ENCODE peak calls at places on chromosomes 7 and 10, in ten cellular contexts. One of them, this sample, is unnamed.

GRCh38 chr7:55590517-55591281 is 18.4 kb upstream of the VOPP1 start:
- DNase-seq in cardiac fibroblast: no peak
- DNase-seq in Panc1: no peak
- DNase-seq in psoas muscle: no peak
- DNase-seq in colonic mucosa: no peak
- DNase-seq in thyroid gland: no peak
- DNase-seq in heart right ventricle: no peak
- DNase-seq in transverse colon: no peak
- DNase-seq in endodermal cell: no peak
- DNase-seq in IMR-90: no peak
- DNase-seq in this sample: no peak

GRCh38 chr7:101838837-101839483 is 21.5 kb downstream of the CUX1 start:
- DNase-seq in Panc1: no peak
- DNase-seq in colonic mucosa: no peak
- DNase-seq in IMR-90: no peak
- DNase-seq in endodermal cell: peak
- DNase-seq in thyroid gland: no peak
- DNase-seq in cardiac fibroblast: no peak
- DNase-seq in psoas muscle: no peak
- DNase-seq in transverse colon: no peak
- DNase-seq in heart right ventricle: no peak
- DNase-seq in this sample: no peak

GRCh38 chr7:95469850-95470249 is 15.9 kb upstream of the ASB4 start:
- DNase-seq in transverse colon: no peak
- DNase-seq in thyroid gland: no peak
- DNase-seq in endodermal cell: no peak
- DNase-seq in heart right ventricle: no peak
- DNase-seq in IMR-90: no peak
- DNase-seq in colonic mucosa: no peak
- DNase-seq in Panc1: no peak
- DNase-seq in cardiac fibroblast: no peak
- DNase-seq in psoas muscle: no peak
- DNase-seq in this sample: no peak

GRCh38 chr7:105935250-105935649 is 27.8 kb upstream of the CDHR3 start:
- DNase-seq in transverse colon: no peak
- DNase-seq in endodermal cell: no peak
- DNase-seq in psoas muscle: no peak
- DNase-seq in Panc1: no peak
- DNase-seq in IMR-90: no peak
- DNase-seq in cardiac fibroblast: no peak
- DNase-seq in colonic mucosa: no peak
- DNase-seq in heart right ventricle: no peak
- DNase-seq in thyroid gland: peak
- DNase-seq in this sample: no peak

GRCh38 chr7:126419047-126419446 is 833.7 kb downstream of the GRM8 start:
- DNase-seq in thyroid gland: no peak
- DNase-seq in psoas muscle: no peak
- DNase-seq in Panc1: no peak
- DNase-seq in heart right ventricle: no peak
- DNase-seq in IMR-90: no peak
- DNase-seq in cardiac fibroblast: no peak
- DNase-seq in colonic mucosa: no peak
- DNase-seq in endodermal cell: no peak
- DNase-seq in transverse colon: no peak
- DNase-seq in this sample: no peak

GRCh38 chr10:566241-566885 is 123.1 kb downstream of the DIP2C start:
- DNase-seq in transverse colon: no peak
- DNase-seq in Panc1: no peak
- DNase-seq in IMR-90: no peak
- DNase-seq in psoas muscle: no peak
- DNase-seq in cardiac fibroblast: no peak
- DNase-seq in heart right ventricle: no peak
- DNase-seq in colonic mucosa: no peak
- DNase-seq in endodermal cell: peak
- DNase-seq in thyroid gland: no peak
- DNase-seq in this sample: no peak

GRCh38 chr7:114921636-114922150 is at the start of gene MDFIC:
- DNase-seq in heart right ventricle: peak
- DNase-seq in thyroid gland: peak
- DNase-seq in endodermal cell: no peak
- DNase-seq in IMR-90: no peak
- DNase-seq in Panc1: no peak
- DNase-seq in transverse colon: peak
- DNase-seq in psoas muscle: peak
- DNase-seq in colonic mucosa: peak
- DNase-seq in cardiac fibroblast: no peak
- DNase-seq in this sample: no peak

GRCh38 chr7:65812281-65812680 is 60.6 kb upstream of the VKORC1L1 start:
- DNase-seq in endodermal cell: no peak
- DNase-seq in Panc1: no peak
- DNase-seq in cardiac fibroblast: peak
- DNase-seq in psoas muscle: no peak
- DNase-seq in colonic mucosa: no peak
- DNase-seq in heart right ventricle: no peak
- DNase-seq in transverse colon: no peak
- DNase-seq in IMR-90: peak
- DNase-seq in thyroid gland: no peak
- DNase-seq in this sample: peak

GRCh38 chr10:120460776-120461175 is 3.7 kb downstream of the PLPP4 start:
- DNase-seq in IMR-90: peak
- DNase-seq in transverse colon: no peak
- DNase-seq in cardiac fibroblast: peak
- DNase-seq in Panc1: peak
- DNase-seq in psoas muscle: no peak
- DNase-seq in thyroid gland: no peak
- DNase-seq in heart right ventricle: no peak
- DNase-seq in endodermal cell: no peak
- DNase-seq in colonic mucosa: no peak
- DNase-seq in this sample: peak

GRCh38 chr7:124779194-124779593 is 13.6 kb upstream of the GPR37 start:
- DNase-seq in IMR-90: no peak
- DNase-seq in cardiac fibroblast: no peak
- DNase-seq in thyroid gland: no peak
- DNase-seq in heart right ventricle: no peak
- DNase-seq in psoas muscle: no peak
- DNase-seq in colonic mucosa: no peak
- DNase-seq in Panc1: no peak
- DNase-seq in transverse colon: no peak
- DNase-seq in endodermal cell: no peak
- DNase-seq in this sample: no peak

DNA sequence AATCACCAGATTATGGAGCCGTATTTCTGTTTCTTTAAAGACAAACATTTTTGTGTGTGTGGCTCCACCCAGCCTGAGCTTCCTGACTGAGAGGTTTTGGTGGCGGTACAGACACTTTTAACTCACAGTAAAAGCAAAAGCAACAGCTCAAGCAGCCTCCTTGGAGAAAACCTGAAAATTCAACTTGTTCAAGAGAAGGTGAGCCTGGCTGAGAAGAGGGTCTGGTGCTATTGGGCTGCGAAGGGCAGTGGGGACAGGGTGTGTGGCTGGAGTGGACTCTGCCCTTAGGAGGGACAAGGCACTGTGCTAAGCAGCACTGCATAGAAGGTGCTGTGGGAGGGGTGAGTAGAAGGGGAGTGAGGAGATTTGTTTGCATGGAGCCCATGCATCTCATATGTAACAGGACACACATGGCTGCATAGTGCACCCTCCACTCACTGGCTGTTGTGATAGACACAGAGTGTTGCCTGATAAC is at the start of gene GIMAP7:
- DNase-seq in transverse colon: peak
- DNase-seq in thyroid gland: peak
- DNase-seq in heart right ventricle: peak
- DNase-seq in IMR-90: no peak
- DNase-seq in colonic mucosa: peak
- DNase-seq in Panc1: no peak
- DNase-seq in endodermal cell: no peak
- DNase-seq in psoas muscle: no peak
- DNase-seq in cardiac fibroblast: no peak
- DNase-seq in this sample: no peak
- H3K4me3 ChIP-seq in transverse colon: peak
- H3K4me3 ChIP-seq in thyroid gland: no peak
- H3K4me3 ChIP-seq in heart right ventricle: peak
- H3K4me3 ChIP-seq in IMR-90: no peak
- H3K4me3 ChIP-seq in colonic mucosa: peak
- H3K4me3 ChIP-seq in Panc1: no peak
- H3K4me3 ChIP-seq in endodermal cell: no peak
- H3K4me3 ChIP-seq in psoas muscle: peak
- H3K4me3 ChIP-seq in cardiac fibroblast: no peak
- H3K4me3 ChIP-seq in this sample: no peak

GRCh38 chr7:2313450-2314208 is 612 bp downstream of the SNX8 start:
- DNase-seq in colonic mucosa: peak
- DNase-seq in IMR-90: no peak
- DNase-seq in Panc1: no peak
- DNase-seq in cardiac fibroblast: peak
- DNase-seq in transverse colon: peak
- DNase-seq in heart right ventricle: peak
- DNase-seq in thyroid gland: peak
- DNase-seq in endodermal cell: no peak
- DNase-seq in psoas muscle: no peak
- DNase-seq in this sample: no peak
- TF ChIP-seq CTCF in colonic mucosa: no peak
- TF ChIP-seq CTCF in IMR-90: no peak
- TF ChIP-seq CTCF in Panc1: no peak
- TF ChIP-seq CTCF in cardiac fibroblast: no peak
- TF ChIP-seq CTCF in transverse colon: no peak
- TF ChIP-seq CTCF in heart right ventricle: no peak
- TF ChIP-seq CTCF in thyroid gland: no peak
- TF ChIP-seq CTCF in endodermal cell: no peak
- TF ChIP-seq CTCF in psoas muscle: no peak
- TF ChIP-seq CTCF in this sample: no peak

DNA sequence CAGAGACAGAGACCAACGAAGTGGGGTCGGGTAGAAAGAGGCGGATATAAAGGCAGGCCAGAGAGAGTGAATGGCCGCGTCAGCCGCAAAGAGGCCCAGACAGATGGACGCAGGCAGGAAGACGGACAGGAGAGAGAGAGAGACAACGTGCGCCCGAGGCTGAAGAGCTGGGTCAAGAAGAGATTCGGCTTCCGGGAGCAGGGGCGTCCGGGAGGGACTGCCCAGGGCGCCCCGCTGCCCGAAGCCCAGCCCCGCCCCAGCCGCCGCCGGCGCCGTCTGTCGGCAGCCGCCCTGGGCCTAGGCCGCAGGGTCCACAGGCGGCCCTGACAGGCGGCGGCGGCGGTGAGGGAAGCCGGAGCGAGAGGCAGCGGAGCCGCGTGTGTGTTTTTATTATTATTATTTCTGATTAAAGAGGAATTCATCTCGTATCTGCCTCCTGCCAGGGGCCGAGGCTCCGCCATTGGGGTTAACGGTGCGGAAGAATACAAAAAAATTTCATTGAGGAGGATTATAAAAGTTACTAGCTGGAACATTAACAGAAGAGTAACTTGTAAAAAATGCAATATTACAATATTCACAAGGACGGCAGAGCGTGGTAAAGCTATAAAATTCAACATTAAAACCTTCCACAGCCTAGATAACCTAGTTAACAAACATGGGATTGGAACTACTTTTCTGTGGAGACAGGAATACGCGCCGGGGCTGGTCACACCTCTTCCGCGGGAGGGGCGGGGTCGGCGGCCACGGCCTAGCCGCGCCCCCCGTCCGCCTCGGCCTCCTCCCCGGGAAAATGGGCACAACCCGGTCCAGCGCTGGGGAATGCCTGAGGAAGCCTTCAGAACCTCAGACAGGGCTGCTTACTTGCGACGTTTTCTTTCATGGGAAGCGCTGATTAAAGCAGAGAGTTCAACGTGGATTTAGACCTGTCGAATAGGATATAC is 29.7 kb upstream of the PAX2 start:
- DNase-seq in thyroid gland: no peak
- DNase-seq in transverse colon: no peak
- DNase-seq in IMR-90: no peak
- DNase-seq in endodermal cell: peak
- DNase-seq in psoas muscle: no peak
- DNase-seq in Panc1: no peak
- DNase-seq in heart right ventricle: no peak
- DNase-seq in colonic mucosa: no peak
- DNase-seq in cardiac fibroblast: no peak
- DNase-seq in this sample: no peak
- H3K4me3 ChIP-seq in thyroid gland: no peak
- H3K4me3 ChIP-seq in transverse colon: peak
- H3K4me3 ChIP-seq in IMR-90: no peak
- H3K4me3 ChIP-seq in endodermal cell: no peak
- H3K4me3 ChIP-seq in psoas muscle: peak
- H3K4me3 ChIP-seq in Panc1: no peak
- H3K4me3 ChIP-seq in heart right ventricle: peak
- H3K4me3 ChIP-seq in colonic mucosa: peak
- H3K4me3 ChIP-seq in cardiac fibroblast: no peak
- H3K4me3 ChIP-seq in this sample: no peak

GRCh38 chr10:129647563-129647962 is 180.5 kb downstream of the MGMT start:
- DNase-seq in IMR-90: no peak
- DNase-seq in transverse colon: no peak
- DNase-seq in cardiac fibroblast: no peak
- DNase-seq in psoas muscle: no peak
- DNase-seq in colonic mucosa: no peak
- DNase-seq in thyroid gland: no peak
- DNase-seq in Panc1: no peak
- DNase-seq in heart right ventricle: no peak
- DNase-seq in endodermal cell: no peak
- DNase-seq in this sample: no peak

GRCh38 chr10:129646921-129647320 is 179.9 kb downstream of the MGMT start:
- DNase-seq in heart right ventricle: no peak
- DNase-seq in cardiac fibroblast: no peak
- DNase-seq in endodermal cell: peak
- DNase-seq in colonic mucosa: no peak
- DNase-seq in transverse colon: no peak
- DNase-seq in psoas muscle: no peak
- DNase-seq in Panc1: no peak
- DNase-seq in IMR-90: no peak
- DNase-seq in thyroid gland: no peak
- DNase-seq in this sample: no peak

GRCh38 chr10:129652021-129652420 is 185.0 kb downstream of the MGMT start:
- DNase-seq in colonic mucosa: no peak
- DNase-seq in thyroid gland: no peak
- DNase-seq in IMR-90: no peak
- DNase-seq in Panc1: no peak
- DNase-seq in endodermal cell: no peak
- DNase-seq in transverse colon: no peak
- DNase-seq in cardiac fibroblast: no peak
- DNase-seq in heart right ventricle: no peak
- DNase-seq in psoas muscle: no peak
- DNase-seq in this sample: no peak

GRCh38 chr10:129645487-129645886 is 178.4 kb downstream of the MGMT start:
- DNase-seq in psoas muscle: no peak
- DNase-seq in thyroid gland: no peak
- DNase-seq in IMR-90: no peak
- DNase-seq in heart right ventricle: no peak
- DNase-seq in Panc1: no peak
- DNase-seq in cardiac fibroblast: no peak
- DNase-seq in transverse colon: no peak
- DNase-seq in colonic mucosa: no peak
- DNase-seq in endodermal cell: no peak
- DNase-seq in this sample: no peak

DNA sequence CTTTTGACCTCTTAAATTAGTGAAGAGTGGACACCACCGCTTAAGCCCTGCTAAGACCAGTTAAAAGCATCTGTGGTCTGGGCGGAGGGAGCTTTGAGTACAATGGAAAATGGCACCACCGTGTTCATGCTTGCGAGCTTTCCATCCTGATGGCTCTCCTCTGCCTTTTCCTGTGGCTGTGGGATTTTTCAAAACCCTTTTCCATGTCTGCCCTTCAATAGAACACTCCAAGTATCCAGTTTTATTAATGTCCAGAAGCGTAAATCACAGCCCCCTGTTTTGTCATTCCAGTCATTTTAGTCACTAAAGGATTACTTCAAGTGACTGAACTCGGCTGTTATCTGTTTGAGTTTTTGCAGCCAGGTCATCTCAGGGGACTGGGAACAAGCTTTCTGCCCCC is 181.8 kb downstream of the MGMT start:
- DNase-seq in Panc1: no peak
- DNase-seq in cardiac fibroblast: no peak
- DNase-seq in heart right ventricle: no peak
- DNase-seq in colonic mucosa: no peak
- DNase-seq in thyroid gland: no peak
- DNase-seq in IMR-90: no peak
- DNase-seq in endodermal cell: no peak
- DNase-seq in psoas muscle: no peak
- DNase-seq in transverse colon: no peak
- DNase-seq in this sample: no peak
- TF ChIP-seq CTCF in Panc1: no peak
- TF ChIP-seq CTCF in cardiac fibroblast: no peak
- TF ChIP-seq CTCF in heart right ventricle: no peak
- TF ChIP-seq CTCF in colonic mucosa: no peak
- TF ChIP-seq CTCF in thyroid gland: no peak
- TF ChIP-seq CTCF in IMR-90: no peak
- TF ChIP-seq CTCF in endodermal cell: no peak
- TF ChIP-seq CTCF in psoas muscle: no peak
- TF ChIP-seq CTCF in transverse colon: no peak
- TF ChIP-seq CTCF in this sample: no peak